ENCODE peak calls at places on chromosomes 7 and 10, in nine cellular contexts. C is tibial nerve, Q is A549, F is transverse colon, I is stomach, A is GM12878, U is H1, M is sigmoid colon, E is ovary. S is an unnamed sample.

GRCh38 chr10:6607778-6608177 is 27.7 kb upstream of the PRKCQ start:
- DNase-seq in M (no peak), F (no peak), A (no peak), E (no peak), I (no peak), Q (no peak), C (peak), U (no peak), S (no peak)

GRCh38 chr7:45173596-45174327 is 16.2 kb downstream of the RAMP3 start:
- DNase-seq in E (no peak), I (no peak), Q (no peak), M (peak), F (no peak), U (no peak), C (no peak), A (no peak), S (peak)

GRCh38 chr7:100546129-100546867 is 7.3 kb downstream of the AGFG2 start:
- DNase-seq in A (no peak), F (peak), I (peak), U (no peak), C (no peak), E (no peak), Q (peak), M (no peak), S (no peak)

GRCh38 chr7:6160191-6160623 is 112.2 kb downstream of the CYTH3 start:
- DNase-seq in I (peak), E (peak), M (peak), A (no peak), C (peak), F (peak), U (peak), Q (peak), S (no peak)

GRCh38 chr10:70890917-70891431 is 2.6 kb upstream of the PCBD1 start:
- DNase-seq in M (peak), F (no peak), U (no peak), E (peak), C (no peak), I (peak), Q (no peak), A (no peak), S (peak)

GRCh38 chr10:126090911-126091728 is 194.8 kb downstream of the FANK1 start:
- DNase-seq in F (no peak), M (no peak), U (no peak), E (no peak), I (no peak), C (no peak), Q (peak), A (no peak), S (no peak)

GRCh38 chr7:127588697-127589482 is 679 bp downstream of the ARF5 start:
- DNase-seq in A (no peak), Q (peak), E (peak), U (peak), C (peak), I (peak), M (peak), F (peak), S (peak)

GRCh38 chr7:55570218-55570873 is 2.0 kb downstream of the VOPP1 start:
- DNase-seq in E (no peak), A (no peak), M (no peak), C (no peak), F (no peak), I (no peak), U (no peak), Q (no peak), S (no peak)

GRCh38 chr7:89618269-89618668 is 536.0 kb upstream of the STEAP1 start:
- DNase-seq in U (no peak), A (no peak), Q (no peak), F (no peak), I (no peak), C (no peak), M (no peak), E (no peak), S (no peak)

GRCh38 chr10:75402486-75403143 is 1.1 kb upstream of the ZNF503 start:
- DNase-seq in C (no peak), F (peak), A (no peak), M (peak), U (no peak), I (peak), Q (peak), E (peak), S (peak)

GRCh38 chr10:126156012-126156411 is 232.3 kb downstream of the ADAM12 start:
- DNase-seq in Q (no peak), E (no peak), M (no peak), A (no peak), C (no peak), F (no peak), I (no peak), U (no peak), S (no peak)

GRCh38 chr7:28041508-28042314 is 138.9 kb downstream of the JAZF1 start:
- DNase-seq in F (no peak), U (no peak), E (no peak), M (no peak), A (no peak), C (no peak), I (no peak), Q (no peak), S (no peak)

GRCh38 chr10:132692311-132692710 is 93.6 kb downstream of the NKX6-2 start:
- DNase-seq in A (no peak), E (no peak), I (no peak), Q (no peak), C (no peak), U (no peak), M (no peak), F (no peak), S (no peak)

DNA sequence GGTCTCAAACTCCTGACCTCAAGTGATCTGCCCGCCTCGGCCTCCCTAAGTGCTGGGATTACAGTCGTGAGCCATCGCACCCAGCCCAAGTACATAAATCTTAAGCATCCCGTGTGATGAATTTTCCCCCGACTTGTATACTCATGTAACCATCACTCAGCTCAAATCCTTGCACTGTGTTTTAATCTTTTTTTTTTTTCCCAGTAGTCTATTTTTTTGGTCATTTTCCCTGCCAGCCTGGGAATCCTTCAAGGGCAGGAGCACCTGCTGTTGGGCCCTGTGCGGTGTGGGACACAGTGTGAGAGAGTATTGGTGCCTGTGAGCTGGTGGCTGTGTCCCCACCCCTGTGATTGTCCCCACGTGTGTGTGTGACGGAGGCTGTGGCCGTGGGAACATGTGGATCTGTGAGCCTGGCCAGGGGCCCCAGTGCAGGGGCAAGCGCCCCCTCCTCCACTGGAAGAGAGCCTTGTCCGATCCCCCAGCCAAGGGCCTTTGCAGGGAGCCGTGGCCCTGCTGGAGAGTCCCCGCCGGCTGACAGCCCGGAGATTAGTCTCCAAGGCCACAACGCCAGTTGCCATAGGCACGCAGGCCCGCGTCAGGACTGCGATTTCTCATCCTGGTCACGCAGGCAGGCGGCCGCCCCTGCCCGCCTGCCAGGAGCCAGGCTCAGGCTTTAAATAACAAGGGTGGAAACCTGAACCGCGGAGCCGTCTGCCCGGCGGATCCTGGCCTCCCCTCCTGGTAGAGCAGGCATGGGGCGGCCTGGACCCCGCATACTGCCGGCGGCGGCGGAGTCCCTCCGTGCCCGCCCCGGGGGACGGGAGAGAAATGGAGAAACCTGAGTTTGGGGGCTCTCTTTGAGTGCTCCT is 26.5 kb downstream of the GTF2IRD1 start:
- DNase-seq in I (peak), F (peak), C (peak), Q (no peak), A (no peak), E (peak), M (peak), U (peak), S (peak)
- TF ChIP-seq POLR2A in I (no peak), F (peak), C (peak), Q (no peak), A (no peak), E (peak), M (peak), U (no peak), S (peak)

DNA sequence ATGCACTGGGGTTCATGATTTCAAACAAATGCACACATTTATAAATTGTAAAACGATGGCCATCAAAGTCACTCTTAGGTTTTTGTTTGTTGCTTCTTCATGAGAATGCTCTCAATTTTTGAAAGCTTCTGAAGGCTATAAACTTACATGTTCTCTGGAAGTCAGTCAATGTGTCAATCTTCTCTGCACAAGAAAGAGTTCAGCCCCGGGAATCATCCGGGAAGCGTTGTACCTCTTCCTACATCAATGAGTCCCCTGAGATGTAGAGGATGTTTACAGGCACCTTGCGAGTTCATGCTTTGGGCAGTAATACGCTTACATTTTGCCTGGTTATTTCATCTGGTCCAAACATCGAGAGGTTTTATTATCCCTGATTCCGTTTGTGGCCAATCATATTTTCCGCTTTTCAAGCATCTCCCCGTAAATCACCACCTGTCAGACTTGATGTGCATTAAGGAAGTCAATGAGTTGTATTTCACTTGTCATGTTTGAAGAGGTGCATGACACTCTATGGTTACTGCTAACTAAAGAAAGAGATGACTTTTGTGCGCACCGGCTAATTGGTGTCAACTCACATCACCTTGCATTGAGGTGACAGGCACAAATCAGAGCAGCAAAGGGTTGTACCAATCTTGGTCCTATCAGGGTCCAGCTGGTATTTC is 750.7 kb downstream of the SORCS3 start:
- DNase-seq in F (no peak), E (no peak), A (no peak), C (no peak), Q (no peak), M (no peak), I (no peak), U (no peak), S (no peak)
- TF ChIP-seq EP300 in F (no peak), E (no peak), A (no peak), C (no peak), Q (no peak), M (no peak), I (no peak), U (no peak), S (no peak)

DNA sequence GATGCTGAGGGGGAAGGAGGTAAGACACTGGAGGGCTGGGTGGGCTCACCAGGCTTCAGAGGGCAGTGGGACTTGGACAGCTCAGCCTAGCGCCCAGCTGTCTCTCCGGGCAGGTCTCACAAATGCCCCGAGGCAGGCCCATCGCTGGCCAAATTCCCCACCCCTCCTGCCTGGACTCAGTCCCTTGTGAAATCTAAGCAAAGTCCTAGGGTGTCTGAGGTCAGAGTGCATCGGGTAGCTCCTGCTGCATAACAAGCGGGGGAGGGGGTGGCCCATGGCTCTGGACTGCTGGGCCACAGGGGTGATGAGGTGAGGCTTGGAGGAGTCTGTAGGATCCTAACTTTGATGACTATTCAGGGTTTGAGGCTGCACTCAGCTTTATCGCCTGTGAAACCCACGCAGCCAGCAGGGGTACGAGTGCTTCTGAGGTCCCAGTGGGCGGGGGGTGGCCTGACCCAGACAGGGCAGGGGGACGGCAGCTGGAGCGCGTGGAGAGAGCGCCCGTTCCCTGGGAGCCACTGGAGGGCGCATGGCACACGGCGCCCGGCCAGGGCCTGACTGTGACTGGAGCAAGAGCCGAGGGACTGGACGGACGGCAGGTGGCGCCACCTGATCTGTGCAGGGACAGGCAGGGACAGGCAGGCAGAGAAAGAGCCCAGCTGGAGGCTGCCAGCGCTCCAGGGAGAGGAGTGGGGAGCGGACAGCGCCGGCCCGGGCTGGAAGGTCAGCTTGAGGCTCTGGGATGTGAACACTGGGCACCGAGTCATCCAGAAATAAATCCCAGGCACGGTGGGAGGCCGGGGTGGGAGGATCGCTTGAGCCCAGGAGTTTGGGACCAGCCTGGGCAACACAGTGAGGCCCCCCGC is 10.0 kb downstream of the CYP2W1 start:
- DNase-seq in A (peak), I (peak), M (peak), E (peak), U (peak), C (peak), F (peak), Q (peak), S (peak)
- TF ChIP-seq POLR2A in A (peak), I (no peak), M (no peak), E (peak), U (no peak), C (no peak), F (no peak), Q (no peak), S (no peak)

GRCh38 chr10:45378866-45379265 is 4.8 kb downstream of the ALOX5 start:
- DNase-seq in Q (no peak), I (no peak), U (no peak), C (no peak), E (no peak), M (no peak), A (no peak), F (no peak), S (no peak)

GRCh38 chr10:45377858-45378257 is 3.8 kb downstream of the ALOX5 start:
- DNase-seq in C (no peak), U (no peak), Q (no peak), M (no peak), I (no peak), F (no peak), E (no peak), A (no peak), S (no peak)

GRCh38 chr10:45375716-45376231 is 1.8 kb downstream of the ALOX5 start:
- DNase-seq in I (no peak), F (no peak), C (no peak), M (no peak), U (no peak), Q (no peak), E (no peak), A (no peak), S (no peak)

GRCh38 chr10:45376364-45376801 is 2.4 kb downstream of the ALOX5 start:
- DNase-seq in C (no peak), U (no peak), Q (no peak), M (no peak), I (no peak), E (no peak), F (no peak), A (no peak), S (no peak)

DNA sequence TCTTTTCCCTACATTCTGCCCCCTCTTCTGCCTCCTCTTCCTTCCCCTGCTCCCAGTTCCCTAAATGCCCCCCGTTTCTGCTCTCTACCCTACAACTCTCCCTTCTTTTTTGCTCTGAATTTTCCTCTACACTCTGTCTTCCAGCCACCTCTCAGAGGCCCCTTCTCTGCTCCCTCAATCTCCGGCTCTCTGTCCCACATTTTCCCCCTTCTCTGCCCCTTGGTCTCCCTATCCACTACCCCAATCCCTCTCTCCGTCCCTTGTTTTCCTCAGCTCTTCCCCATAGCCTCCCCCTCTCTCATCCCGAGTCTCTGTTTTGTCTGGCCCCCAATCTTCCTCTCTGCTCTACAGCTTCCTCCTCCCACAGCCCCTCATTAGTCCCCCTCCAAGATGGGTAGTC is 3.3 kb downstream of the ALOX5 start:
- DNase-seq in A (no peak), F (no peak), U (no peak), E (no peak), Q (no peak), M (no peak), C (no peak), I (no peak), S (no peak)
- TF ChIP-seq EP300 in A (no peak), F (no peak), U (no peak), E (no peak), Q (no peak), M (no peak), C (no peak), I (no peak), S (no peak)

DNA sequence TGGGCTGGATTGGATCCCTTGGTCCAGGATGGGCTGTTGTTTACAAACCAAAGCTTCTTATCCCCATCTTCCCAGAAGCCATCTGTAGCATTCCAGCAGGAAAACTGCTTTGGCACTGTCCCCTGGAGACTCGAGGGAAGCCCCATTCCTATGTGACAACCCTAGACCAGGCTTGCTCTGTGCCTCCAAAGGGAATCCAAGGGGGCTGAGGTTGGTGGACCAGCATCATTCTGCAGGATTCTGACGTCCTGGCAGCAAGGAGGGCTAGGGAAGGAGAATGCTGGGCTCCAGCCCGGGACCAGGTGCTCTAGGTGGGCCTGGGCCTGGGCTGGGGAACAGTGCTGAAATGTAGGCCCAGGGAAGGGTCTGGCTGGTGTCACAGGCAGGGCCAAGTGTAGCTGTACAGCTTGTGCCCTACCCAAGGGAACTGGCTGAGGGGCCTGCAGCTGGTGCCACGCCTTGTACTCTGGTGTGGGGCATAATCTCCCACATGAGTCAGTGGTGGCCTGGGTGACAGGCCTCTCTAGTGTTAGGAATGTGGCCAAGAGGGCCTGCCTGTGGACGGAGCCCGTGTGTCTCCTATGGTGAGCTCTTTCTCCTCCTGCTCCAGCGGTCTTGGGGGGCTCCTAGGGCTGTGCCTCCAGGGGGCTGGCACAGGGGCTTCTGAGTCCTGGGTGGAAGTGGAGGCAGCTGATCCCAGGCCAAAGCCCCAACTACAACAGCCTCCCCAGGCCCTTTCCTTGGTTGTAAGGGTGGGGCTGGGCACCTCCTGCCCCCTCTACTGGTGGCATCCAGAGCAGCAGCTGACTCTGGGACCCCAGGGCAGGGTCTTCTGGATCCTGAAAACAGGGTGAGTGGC is 25.2 kb downstream of the TRIM8 start:
- DNase-seq in I (peak), E (no peak), C (no peak), M (peak), F (peak), A (no peak), Q (peak), U (peak), S (no peak)
- TF ChIP-seq POLR2A in I (no peak), E (no peak), C (no peak), M (no peak), F (no peak), A (no peak), Q (no peak), U (no peak), S (no peak)

GRCh38 chr10:29273478-29273877 is 15.4 kb upstream of the LYZL1 start:
- DNase-seq in M (no peak), U (no peak), I (no peak), E (no peak), Q (no peak), C (no peak), F (no peak), A (no peak), S (no peak)
- TF ChIP-seq EP300 in M (no peak), U (no peak), I (no peak), E (no peak), Q (no peak), C (no peak), F (no peak), A (no peak), S (no peak)

S was measured in suprapubic skin.